ENCODE peak calls at places on chromosomes 1 and 21, in four cellular contexts. I is fibroblast of pulmonary artery; H is CD4-positive, alpha-beta T cell; S is cardiac fibroblast. P is an unnamed sample.

GRCh38 chr1:58155418-58156123 is 391.0 kb downstream of the OMA1 start:
- DNase-seq in I (peak), H (no peak), S (peak), P (no peak)

GRCh38 chr21:28521932-28522826 is 470.5 kb downstream of the LTN1 start:
- DNase-seq in I (peak), H (no peak), S (peak), P (no peak)

GRCh38 chr1:203351037-203351625 is at the start of gene FMOD:
- DNase-seq in I (peak), H (no peak), S (peak), P (peak)

GRCh38 chr1:22352896-22353295 is 98.8 kb upstream of the ZBTB40 start:
- DNase-seq in I (no peak), H (no peak), S (no peak), P (no peak)

GRCh38 chr21:41921089-41921819 is 32.6 kb downstream of the C2CD2 start:
- DNase-seq in I (no peak), H (no peak), S (no peak), P (no peak)

GRCh38 chr1:46673749-46674182 is 2.1 kb downstream of the TEX38 start:
- DNase-seq in I (peak), H (no peak), S (peak), P (no peak)

GRCh38 chr1:116920211-116920610 is 10.5 kb downstream of the PTGFRN start:
- DNase-seq in I (no peak), H (no peak), S (no peak), P (no peak)

GRCh38 chr1:230868736-230869385 is 540 bp upstream of the C1orf198 start:
- DNase-seq in I (peak), H (no peak), S (peak), P (no peak)

GRCh38 chr1:57061369-57061768 is 95.6 kb upstream of the C8B start:
- DNase-seq in I (peak), H (no peak), S (peak), P (peak)

GRCh38 chr1:33182452-33182851 is 609 bp upstream of the TRIM62 start:
- DNase-seq in I (peak), H (no peak), S (peak), P (no peak)

GRCh38 chr1:59595774-59596173 is 219.0 kb upstream of the HOOK1 start:
- DNase-seq in I (peak), H (no peak), S (peak), P (peak)

GRCh38 chr21:17370750-17371325 is 142.0 kb upstream of the CXADR start:
- DNase-seq in I (no peak), H (no peak), S (no peak), P (no peak)

GRCh38 chr1:102186541-102186940 is 189.8 kb upstream of the OLFM3 start:
- DNase-seq in I (no peak), H (no peak), S (no peak), P (no peak)

GRCh38 chr1:87833158-87833557 is 504.5 kb downstream of the LMO4 start:
- DNase-seq in I (peak), H (no peak), S (peak), P (no peak)

GRCh38 chr1:220908757-220909156 is 29.5 kb downstream of the HLX start:
- DNase-seq in I (peak), H (no peak), S (peak), P (no peak)

GRCh38 chr1:43143441-43143888 is 28.6 kb downstream of the EBNA1BP2 start:
- DNase-seq in I (no peak), H (no peak), S (peak), P (no peak)

GRCh38 chr1:190835658-190836057 is 358.0 kb upstream of the BRINP3 start:
- DNase-seq in I (no peak), H (no peak), S (no peak), P (no peak)

GRCh38 chr1:182935716-182936115 is 17.2 kb downstream of the SHCBP1L start:
- DNase-seq in I (no peak), H (no peak), S (no peak), P (no peak)

P was measured in GM04503.